ENCODE peak calls at places on chromosomes 13 and 19, in six cellular contexts. U, D, J, R, M and W are unnamed samples.

GRCh38 chr13:30114586-30115256 is 192.6 kb downstream of the KATNAL1 start:
- DNase-seq in J (peak), D (peak), R (peak), U (no peak), M (peak), W (peak)

GRCh38 chr13:110875243-110875642 is 39.6 kb downstream of the ANKRD10 start:
- DNase-seq in U (no peak), M (no peak), D (no peak), J (no peak), R (no peak), W (no peak)

GRCh38 chr19:17610384-17610783 is 54.9 kb downstream of the COLGALT1 start:
- DNase-seq in R (no peak), M (no peak), J (no peak), D (no peak), U (no peak), W (no peak)

GRCh38 chr19:5974721-5975387 is 3.1 kb downstream of the RANBP3 start:
- DNase-seq in M (no peak), J (no peak), U (no peak), D (no peak), R (no peak), W (no peak)

GRCh38 chr13:80547341-80547740 is 206.4 kb upstream of the SPRY2 start:
- DNase-seq in D (no peak), R (no peak), J (no peak), U (no peak), M (no peak), W (no peak)

GRCh38 chr13:97364827-97365226 is 69.1 kb upstream of the RAP2A start:
- DNase-seq in U (no peak), J (no peak), D (no peak), R (no peak), M (no peak), W (no peak)

GRCh38 chr19:4861147-4861546 is 6.3 kb downstream of the PLIN3 start:
- DNase-seq in M (no peak), J (no peak), R (no peak), U (no peak), D (no peak), W (no peak)

GRCh38 chr19:18613589-18614234 is 1.0 kb downstream of the TMEM59L start:
- DNase-seq in J (peak), U (no peak), D (no peak), M (no peak), R (no peak), W (no peak)

GRCh38 chr13:48560657-48561337 is 27.9 kb upstream of the RCBTB2 start:
- DNase-seq in D (no peak), J (no peak), M (no peak), U (no peak), R (no peak), W (no peak)

GRCh38 chr19:49887037-49887652 is 9.5 kb downstream of the IL4I1 start:
- DNase-seq in D (no peak), J (no peak), R (no peak), M (no peak), U (no peak), W (no peak)

GRCh38 chr13:31773538-31773937 is 34.2 kb downstream of the RXFP2 start:
- DNase-seq in D (no peak), U (no peak), R (no peak), J (no peak), M (no peak), W (no peak)

GRCh38 chr19:39546599-39546998 is 6.6 kb upstream of the EID2 start:
- DNase-seq in U (no peak), R (no peak), M (no peak), J (no peak), D (no peak), W (no peak)

GRCh38 chr19:35240322-35240721 is 8.5 kb upstream of the LSR start:
- DNase-seq in J (peak), M (no peak), U (no peak), R (no peak), D (no peak), W (no peak)

GRCh38 chr19:41706741-41707501 is 1.5 kb upstream of the CEACAM5 start:
- DNase-seq in J (peak), M (peak), U (no peak), D (peak), R (peak), W (peak)